ENCODE peak calls at places on chromosome 22, in four cellular contexts. D is AG10803, W is upper lobe of right lung, U is psoas muscle. V is an unnamed sample.

GRCh38 chr22:20249797-20250354 is 18.2 kb downstream of the RTN4R start:
- DNase-seq in D (peak), W (no peak), U (peak), V (peak)

GRCh38 chr22:30940655-30941362 is 27.8 kb downstream of the MORC2 start:
- DNase-seq in D (no peak), W (no peak), U (no peak), V (no peak)

GRCh38 chr22:21666786-21667185 is 974 bp downstream of the PPIL2 start:
- DNase-seq in D (no peak), W (no peak), U (no peak), V (no peak)

GRCh38 chr22:47787501-47788227 is 1025.2 kb downstream of the TBC1D22A start:
- DNase-seq in D (no peak), W (no peak), U (no peak), V (no peak)

GRCh38 chr22:45225732-45226560 is 14.7 kb downstream of the KIAA0930 start:
- DNase-seq in D (peak), W (peak), U (peak), V (peak)

GRCh38 chr22:17266261-17266971 is 47.2 kb upstream of the ADA2 start:
- DNase-seq in D (no peak), W (no peak), U (peak), V (no peak)

GRCh38 chr22:23001463-23001862 is 68.9 kb upstream of the GNAZ start:
- DNase-seq in D (no peak), W (no peak), U (no peak), V (no peak)

GRCh38 chr22:39469681-39470461 is 13.1 kb downstream of the MGAT3 start:
- DNase-seq in D (no peak), W (no peak), U (no peak), V (no peak)

GRCh38 chr22:25282671-25283561 is 63.5 kb downstream of the CRYBB2 start:
- DNase-seq in D (no peak), W (no peak), U (no peak), V (no peak)

GRCh38 chr22:49402169-49402568 is 425.5 kb downstream of the BRD1 start:
- DNase-seq in D (no peak), W (no peak), U (no peak), V (no peak)

GRCh38 chr22:17101475-17102296 is 16.9 kb downstream of the IL17RA start:
- DNase-seq in D (no peak), W (peak), U (no peak), V (no peak)

GRCh38 chr22:22893891-22894739 is 6.5 kb downstream of the IGLL5 start:
- DNase-seq in D (no peak), W (peak), U (no peak), V (no peak)

GRCh38 chr22:19398680-19399079 is 32.9 kb downstream of the HIRA start:
- DNase-seq in D (no peak), W (no peak), U (no peak), V (no peak)

GRCh38 chr22:21651521-21652009 is 9.5 kb downstream of the SDF2L1 start:
- DNase-seq in D (no peak), W (no peak), U (no peak), V (no peak)

GRCh38 chr22:48921411-48921903 is 906.2 kb downstream of the BRD1 start:
- DNase-seq in D (no peak), W (peak), U (no peak), V (no peak)